ENCODE peak calls at places on chromosomes 12 and 14, in four cellular contexts. F is IMR-90, O is endothelial cell of umbilical vein, U is K562. X is an unnamed sample. For H3K9me1 and H3K9me3, the result is how much of the 10 kb centered on the place peaks cover.

GRCh38 chr12:48777501-48778400 is 11.1 kb downstream of the ADCY6 start:
- DNase-seq in F (no peak), O (no peak), U (no peak), X (no peak)

GRCh38 chr14:23294734-23295561 is 7.7 kb downstream of the PPP1R3E start:
- DNase-seq in F (peak), O (peak), U (peak), X (no peak)

GRCh38 chr12:114166360-114166759 is 200.2 kb upstream of the RBM19 start:
- DNase-seq in F (peak), O (no peak), U (peak), X (no peak)

GRCh38 chr12:131555197-131555820 is 155.6 kb upstream of the SFSWAP start:
- DNase-seq in F (no peak), O (no peak), U (no peak), X (peak)

GRCh38 chr12:41067941-41068645 is 120.0 kb upstream of the PDZRN4 start:
- DNase-seq in F (no peak), O (no peak), U (no peak), X (no peak)

GRCh38 chr12:129871991-129872969 is 31.5 kb downstream of the TMEM132D start:
- DNase-seq in F (no peak), O (no peak), U (no peak), X (no peak)

GRCh38 chr12:121282072-121282742 is 14.3 kb downstream of the CAMKK2 start:
- DNase-seq in F (no peak), O (no peak), U (no peak), X (no peak)

GRCh38 chr14:52473557-52473956 is 78.7 kb downstream of the TXNDC16 start:
- DNase-seq in F (peak), O (peak), U (no peak), X (no peak)

GRCh38 chr14:68363401-68363800 is 429.5 kb downstream of the ZFP36L1 start:
- DNase-seq in F (no peak), O (no peak), U (no peak), X (no peak)

GRCh38 chr14:21987937-21988336 is 314.3 kb upstream of the OR4E1 start:
- DNase-seq in F (peak), O (peak), U (peak), X (no peak)

GRCh38 chr14:39268393-39268792 is 34.7 kb downstream of the MIA2 start:
- DNase-seq in F (peak), O (no peak), U (no peak), X (no peak)

GRCh38 chr14:101477648-101478047 is 83.6 kb upstream of the DIO3 start:
- DNase-seq in F (peak), O (no peak), U (no peak), X (no peak)

GRCh38 chr12:25155031-25155576 is 39.9 kb downstream of the DNAI7 start:
- DNase-seq in F (peak), O (peak), U (peak), X (no peak)

GRCh38 chr12:119308743-119309456 is 25.6 kb upstream of the CCDC60 start:
- DNase-seq in F (no peak), O (no peak), U (no peak), X (no peak)

GRCh38 chr12:13566286-13566685 is 369.8 kb downstream of the EMP1 start:
- DNase-seq in F (no peak), O (no peak), U (no peak), X (no peak)

GRCh38 chr12:93704625-93705024 is 27.4 kb downstream of the CRADD start:
- DNase-seq in F (no peak), O (no peak), U (no peak), X (no peak)

GRCh38 chr12:93707836-93708235 is 30.7 kb downstream of the CRADD start:
- DNase-seq in F (peak), O (no peak), U (no peak), X (no peak)

GRCh38 chr12:93706387-93706786 is 29.2 kb downstream of the CRADD start:
- DNase-seq in F (no peak), O (no peak), U (peak), X (no peak)

GRCh38 chr12:93705237-93705636 is 28.1 kb downstream of the CRADD start:
- DNase-seq in F (no peak), O (no peak), U (no peak), X (no peak)

GRCh38 chr12:93706824-93707223 is 29.6 kb downstream of the CRADD start:
- DNase-seq in F (peak), O (no peak), U (no peak), X (no peak)
- H3K27ac ChIP-seq in F (no peak), O (no peak), U (peak), X (no peak)

GRCh38 chr12:68812553-68813241 is 4.7 kb downstream of the MDM2 start:
- DNase-seq in F (no peak), O (no peak), U (peak), X (no peak)
- H3K9me1 ChIP-seq in F (under half), O (under half), U (under half), X (under half)

DNA sequence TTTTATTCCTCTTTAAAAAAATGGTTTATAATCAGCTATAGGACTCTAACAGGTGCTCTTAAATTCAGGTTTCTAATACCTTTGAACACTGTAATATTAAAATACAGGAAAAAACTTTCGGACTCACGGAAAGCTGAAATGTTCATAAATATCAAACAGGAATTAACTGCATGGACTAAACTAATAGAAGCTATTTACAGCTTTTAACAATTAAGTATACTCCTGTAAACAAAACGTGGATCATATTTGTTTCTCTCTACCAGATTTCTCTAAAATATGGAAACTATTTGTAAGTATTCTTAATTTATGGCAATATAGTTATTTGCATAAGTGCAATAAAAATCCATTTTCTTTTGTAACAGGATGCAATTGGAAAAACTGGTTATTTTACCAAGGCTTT is 108.9 kb upstream of the RESF1 start:
- DNase-seq in F (no peak), O (peak), U (no peak), X (no peak)
- H3K9me3 ChIP-seq in F (under half), O (under half), U (under half), X (under half)

GRCh38 chr12:91099373-91099772 is 11.9 kb downstream of the LUM start:
- DNase-seq in F (no peak), O (no peak), U (no peak), X (no peak)

GRCh38 chr12:91103101-91103500 is 8.2 kb downstream of the LUM start:
- DNase-seq in F (no peak), O (no peak), U (no peak), X (no peak)

GRCh38 chr12:91098942-91099341 is 12.4 kb downstream of the LUM start:
- DNase-seq in F (peak), O (no peak), U (no peak), X (no peak)

GRCh38 chr12:91099836-91100235 is 11.5 kb downstream of the LUM start:
- DNase-seq in F (no peak), O (no peak), U (no peak), X (no peak)

GRCh38 chr12:91100901-91101300 is 10.4 kb downstream of the LUM start:
- DNase-seq in F (no peak), O (no peak), U (no peak), X (no peak)
- H3K27ac ChIP-seq in F (no peak), O (no peak), U (no peak), X (no peak)

GRCh38 chr12:99024870-99025269 is 379.8 kb downstream of the APAF1 start:
- DNase-seq in F (no peak), O (no peak), U (no peak), X (no peak)

GRCh38 chr12:99026332-99027116 is 381.4 kb downstream of the APAF1 start:
- DNase-seq in F (no peak), O (no peak), U (no peak), X (no peak)

GRCh38 chr12:99027491-99027890 is 382.4 kb downstream of the APAF1 start:
- DNase-seq in F (no peak), O (no peak), U (no peak), X (no peak)

GRCh38 chr12:99020871-99021270 is 375.8 kb downstream of the APAF1 start:
- DNase-seq in F (no peak), O (no peak), U (no peak), X (no peak)

DNA sequence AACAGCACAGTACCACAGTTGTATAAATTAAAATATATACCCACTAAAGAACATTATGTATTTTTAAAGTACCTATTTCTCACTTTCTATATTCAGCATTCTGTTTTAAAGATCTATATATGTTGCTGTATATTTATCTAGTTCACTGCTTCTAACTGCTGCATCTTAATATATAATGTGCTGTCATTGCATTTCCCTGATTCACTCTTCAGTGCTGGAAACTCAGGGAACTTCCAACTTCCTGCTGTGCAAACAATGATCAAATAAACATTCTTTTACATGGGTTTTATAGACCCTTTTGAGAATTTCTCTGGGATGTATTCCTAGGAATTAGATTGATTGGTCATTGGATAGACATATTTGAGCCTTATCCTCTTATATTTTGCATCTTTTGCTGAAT is 379.1 kb downstream of the APAF1 start:
- DNase-seq in F (no peak), O (no peak), U (no peak), X (no peak)
- H3K9me1 ChIP-seq in F (under half), O (under half), U (under half), X (under half)

DNA sequence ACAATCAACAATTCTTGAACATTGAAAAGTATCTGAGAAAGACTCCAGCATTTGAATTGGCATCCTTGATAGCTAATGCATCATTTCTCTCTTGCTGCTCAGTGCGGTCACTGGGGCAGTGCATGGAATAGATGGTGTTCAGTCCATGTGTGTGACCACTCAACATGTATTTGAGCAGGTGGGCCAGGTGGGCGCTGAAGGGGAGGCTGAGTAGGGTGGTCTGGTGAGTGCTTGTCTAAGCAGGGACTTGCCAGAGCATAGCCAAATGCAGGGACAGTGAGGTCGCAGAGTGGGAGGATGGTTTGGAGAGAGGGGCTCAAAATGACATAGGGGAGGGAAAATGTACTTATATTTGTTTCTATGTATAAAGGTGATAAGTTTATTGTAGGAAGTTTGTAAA is 409.0 kb downstream of the TMEM121 start:
- DNase-seq in F (no peak), O (no peak), U (no peak), X (no peak)
- H3K9me3 ChIP-seq in F (under half), O (under half), U (under half), X (under half)

DNA sequence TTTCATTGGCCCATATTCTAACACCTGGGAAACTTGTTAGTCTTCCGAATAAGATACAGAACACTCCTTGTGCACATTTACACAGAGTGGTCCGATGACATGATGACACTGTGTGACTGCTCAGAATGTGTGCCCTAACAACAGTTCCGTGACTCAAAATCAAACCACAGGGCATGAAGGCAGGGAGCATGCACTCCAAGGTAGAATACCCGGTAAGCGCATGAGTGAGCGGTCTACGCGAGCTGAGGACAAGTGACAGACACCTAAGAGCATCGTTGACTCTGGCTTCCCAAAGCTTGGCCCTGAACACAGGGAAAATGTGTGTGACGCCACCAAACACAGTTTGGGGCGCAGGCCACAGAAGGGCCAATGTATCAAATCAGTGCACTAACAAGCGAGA is 18.6 kb downstream of the CLIP1 start:
- DNase-seq in F (no peak), O (no peak), U (no peak), X (no peak)
- H3K27ac ChIP-seq in F (no peak), O (no peak), U (no peak), X (no peak)